ENCODE peak calls at places on chromosomes 11 and 22, in ten cellular contexts. N, P, L, S, Y, G, B, Q, X and F are unnamed samples. For H3K36me3 and H3K27me3, the result is how much of the 10 kb centered on the place peaks cover.

GRCh38 chr11:121086866-121087265 is 14.2 kb upstream of the TECTA start:
- DNase-seq in N (no peak), P (no peak), L (no peak), S (no peak), Y (no peak), G (no peak), B (no peak), Q (no peak), X (no peak), F (no peak)

GRCh38 chr22:17475318-17476212 is 87.7 kb upstream of the SLC25A18 start:
- DNase-seq in N (no peak), P (no peak), L (no peak), S (no peak), Y (no peak), G (no peak), B (no peak), Q (no peak), X (no peak), F (no peak)

GRCh38 chr11:57294225-57295131 is 30.3 kb downstream of the TNKS1BP1 start:
- DNase-seq in N (no peak), P (no peak), L (no peak), S (no peak), Y (no peak), G (no peak), B (no peak), Q (no peak), X (no peak), F (no peak)

GRCh38 chr11:130216221-130216550 is 56.6 kb downstream of the ST14 start:
- DNase-seq in N (no peak), P (no peak), L (no peak), S (peak), Y (no peak), G (no peak), B (peak), Q (no peak), X (no peak), F (no peak)

GRCh38 chr11:134181707-134182106 is 42.1 kb downstream of the NCAPD3 start:
- DNase-seq in N (no peak), P (no peak), L (no peak), S (no peak), Y (no peak), G (no peak), B (no peak), Q (no peak), X (no peak), F (no peak)

GRCh38 chr11:11865449-11865848 is 23.7 kb downstream of the USP47 start:
- DNase-seq in N (no peak), P (no peak), L (no peak), S (no peak), Y (no peak), G (no peak), B (no peak), Q (no peak), X (no peak), F (no peak)

GRCh38 chr11:29019960-29020683 is 911.9 kb downstream of the METTL15 start:
- DNase-seq in N (no peak), P (no peak), L (peak), S (no peak), Y (no peak), G (peak), B (no peak), Q (peak), X (no peak), F (no peak)

GRCh38 chr22:36110306-36110791 is 50.2 kb downstream of the APOL3 start:
- DNase-seq in N (no peak), P (no peak), L (no peak), S (no peak), Y (no peak), G (no peak), B (no peak), Q (no peak), X (no peak), F (no peak)

GRCh38 chr11:102560555-102561011 is 30.0 kb upstream of the MMP7 start:
- DNase-seq in N (peak), P (no peak), L (no peak), S (no peak), Y (no peak), G (peak), B (no peak), Q (peak), X (peak), F (peak)

GRCh38 chr22:33438273-33438672 is 380.1 kb upstream of the SYN3 start:
- DNase-seq in N (no peak), P (no peak), L (no peak), S (no peak), Y (no peak), G (peak), B (no peak), Q (no peak), X (no peak), F (peak)

GRCh38 chr11:73217131-73217809 is 811 bp upstream of the P2RY2 start:
- DNase-seq in N (no peak), P (no peak), L (no peak), S (peak), Y (no peak), G (no peak), B (no peak), Q (no peak), X (no peak), F (no peak)

GRCh38 chr11:87712802-87713202 is 462.4 kb downstream of the RAB38 start:
- DNase-seq in N (no peak), P (no peak), L (no peak), S (no peak), Y (no peak), G (no peak), B (no peak), Q (no peak), X (no peak), F (no peak)

GRCh38 chr11:100849009-100849913 is 162.2 kb downstream of the ARHGAP42 start:
- DNase-seq in N (no peak), P (no peak), L (no peak), S (no peak), Y (no peak), G (peak), B (no peak), Q (no peak), X (no peak), F (no peak)

GRCh38 chr11:18727499-18728236 is 1.7 kb upstream of the IGSF22 start:
- DNase-seq in N (no peak), P (no peak), L (peak), S (no peak), Y (no peak), G (peak), B (no peak), Q (peak), X (peak), F (peak)

GRCh38 chr11:60841797-60842687 is at the start of gene CCDC86:
- DNase-seq in N (peak), P (peak), L (peak), S (peak), Y (peak), G (peak), B (peak), Q (peak), X (peak), F (peak)

GRCh38 chr11:44658451-44658850 is 68.3 kb upstream of the TSPAN18 start:
- DNase-seq in N (no peak), P (peak), L (no peak), S (no peak), Y (no peak), G (peak), B (no peak), Q (no peak), X (peak), F (no peak)

GRCh38 chr11:56799691-56800090 is 51.2 kb upstream of the OR9G4 start:
- DNase-seq in N (no peak), P (no peak), L (no peak), S (no peak), Y (no peak), G (no peak), B (no peak), Q (no peak), X (no peak), F (no peak)

GRCh38 chr11:68052137-68052873 is 13.5 kb downstream of the TCIRG1 start:
- DNase-seq in N (no peak), P (no peak), L (no peak), S (peak), Y (no peak), G (no peak), B (no peak), Q (no peak), X (no peak), F (no peak)

GRCh38 chr11:71436861-71437260 is 11.3 kb downstream of the DHCR7 start:
- DNase-seq in N (no peak), P (no peak), L (no peak), S (no peak), Y (no peak), G (no peak), B (no peak), Q (no peak), X (no peak), F (no peak)

GRCh38 chr22:49258107-49259010 is 569.3 kb downstream of the BRD1 start:
- DNase-seq in N (no peak), P (no peak), L (no peak), S (no peak), Y (no peak), G (no peak), B (no peak), Q (no peak), X (no peak), F (no peak)

GRCh38 chr11:6855971-6856542 is 6.8 kb upstream of the OR10A2 start:
- DNase-seq in N (no peak), P (no peak), L (no peak), S (no peak), Y (no peak), G (peak), B (no peak), Q (no peak), X (no peak), F (no peak)

GRCh38 chr22:48356731-48357130 is 1470.9 kb downstream of the BRD1 start:
- DNase-seq in N (no peak), P (no peak), L (no peak), S (no peak), Y (no peak), G (no peak), B (no peak), Q (no peak), X (no peak), F (no peak)

GRCh38 chr11:44600261-44600660 is 34.8 kb downstream of the CD82 start:
- DNase-seq in N (no peak), P (no peak), L (no peak), S (no peak), Y (no peak), G (no peak), B (no peak), Q (no peak), X (no peak), F (no peak)

GRCh38 chr11:111347723-111348115 is 31.4 kb downstream of the POU2AF1 start:
- DNase-seq in N (no peak), P (peak), L (no peak), S (no peak), Y (no peak), G (no peak), B (peak), Q (peak), X (no peak), F (no peak)

GRCh38 chr11:76288166-76288978 is 82.1 kb upstream of the WNT11 start:
- DNase-seq in N (no peak), P (no peak), L (no peak), S (no peak), Y (no peak), G (no peak), B (no peak), Q (no peak), X (peak), F (no peak)

GRCh38 chr22:24486501-24486921 is 8.6 kb upstream of the UPB1 start:
- DNase-seq in N (no peak), P (no peak), L (no peak), S (no peak), Y (no peak), G (peak), B (no peak), Q (peak), X (no peak), F (peak)

GRCh38 chr11:1807628-1807995 is 27.2 kb upstream of the SYT8 start:
- DNase-seq in N (no peak), P (no peak), L (no peak), S (no peak), Y (no peak), G (no peak), B (no peak), Q (no peak), X (no peak), F (no peak)

GRCh38 chr11:57131080-57131790 is 50.5 kb upstream of the LRRC55 start:
- DNase-seq in N (no peak), P (no peak), L (no peak), S (no peak), Y (no peak), G (peak), B (peak), Q (peak), X (no peak), F (no peak)

GRCh38 chr11:116731097-116731761 is 41.6 kb downstream of the BUD13 start:
- DNase-seq in N (no peak), P (no peak), L (no peak), S (peak), Y (no peak), G (no peak), B (no peak), Q (no peak), X (no peak), F (no peak)

GRCh38 chr22:38947321-38948112 is 9.9 kb upstream of the APOBEC3A start:
- DNase-seq in N (no peak), P (no peak), L (no peak), S (no peak), Y (no peak), G (no peak), B (no peak), Q (no peak), X (no peak), F (no peak)

GRCh38 chr11:126312903-126313460 is 9.1 kb downstream of the DCPS start:
- DNase-seq in N (no peak), P (no peak), L (no peak), S (no peak), Y (no peak), G (no peak), B (no peak), Q (no peak), X (no peak), F (no peak)

GRCh38 chr11:130144129-130144528 is 15.5 kb upstream of the ST14 start:
- DNase-seq in N (no peak), P (no peak), L (no peak), S (no peak), Y (no peak), G (no peak), B (no peak), Q (no peak), X (no peak), F (no peak)

GRCh38 chr11:13772223-13773046 is 104.0 kb downstream of the FAR1 start:
- DNase-seq in N (peak), P (no peak), L (peak), S (no peak), Y (no peak), G (peak), B (no peak), Q (peak), X (peak), F (peak)

GRCh38 chr22:29780781-29781676 is 13.9 kb downstream of the UQCR10 start:
- DNase-seq in N (no peak), P (no peak), L (no peak), S (no peak), Y (no peak), G (peak), B (no peak), Q (no peak), X (no peak), F (peak)

GRCh38 chr11:128508785-128509518 is 78.4 kb downstream of the ETS1 start:
- DNase-seq in N (no peak), P (no peak), L (no peak), S (no peak), Y (no peak), G (peak), B (no peak), Q (no peak), X (peak), F (no peak)

GRCh38 chr11:76666830-76667229 is 3.7 kb downstream of the LRRC32 start:
- DNase-seq in N (no peak), P (no peak), L (no peak), S (peak), Y (no peak), G (no peak), B (no peak), Q (no peak), X (no peak), F (no peak)

GRCh38 chr11:84247931-84248330 is 961.8 kb upstream of the CCDC90B start:
- DNase-seq in N (no peak), P (no peak), L (no peak), S (no peak), Y (no peak), G (no peak), B (no peak), Q (no peak), X (no peak), F (no peak)

GRCh38 chr22:17589810-17590375 is 26.6 kb downstream of the SLC25A18 start:
- DNase-seq in N (no peak), P (no peak), L (no peak), S (peak), Y (no peak), G (no peak), B (no peak), Q (no peak), X (no peak), F (no peak)

GRCh38 chr22:46045459-46046298 is 68.7 kb upstream of the WNT7B start:
- DNase-seq in N (no peak), P (no peak), L (no peak), S (peak), Y (no peak), G (no peak), B (no peak), Q (no peak), X (no peak), F (no peak)

GRCh38 chr22:46043339-46043738 is 66.4 kb upstream of the WNT7B start:
- DNase-seq in N (no peak), P (no peak), L (no peak), S (peak), Y (no peak), G (no peak), B (no peak), Q (no peak), X (no peak), F (no peak)

GRCh38 chr22:46043816-46044717 is 67.1 kb upstream of the WNT7B start:
- DNase-seq in N (no peak), P (no peak), L (no peak), S (peak), Y (no peak), G (no peak), B (no peak), Q (no peak), X (peak), F (no peak)

GRCh38 chr22:46046299-46046685 is 69.3 kb upstream of the WNT7B start:
- DNase-seq in N (no peak), P (no peak), L (no peak), S (no peak), Y (no peak), G (no peak), B (no peak), Q (no peak), X (no peak), F (no peak)

GRCh38 chr22:46044718-46045458 is 67.9 kb upstream of the WNT7B start:
- DNase-seq in N (no peak), P (no peak), L (no peak), S (peak), Y (no peak), G (no peak), B (no peak), Q (no peak), X (no peak), F (no peak)
- H3K27ac ChIP-seq in N (no peak), P (peak), L (no peak), S (peak), Y (peak), G (no peak), B (peak), Q (no peak), X (peak), F (peak)

DNA sequence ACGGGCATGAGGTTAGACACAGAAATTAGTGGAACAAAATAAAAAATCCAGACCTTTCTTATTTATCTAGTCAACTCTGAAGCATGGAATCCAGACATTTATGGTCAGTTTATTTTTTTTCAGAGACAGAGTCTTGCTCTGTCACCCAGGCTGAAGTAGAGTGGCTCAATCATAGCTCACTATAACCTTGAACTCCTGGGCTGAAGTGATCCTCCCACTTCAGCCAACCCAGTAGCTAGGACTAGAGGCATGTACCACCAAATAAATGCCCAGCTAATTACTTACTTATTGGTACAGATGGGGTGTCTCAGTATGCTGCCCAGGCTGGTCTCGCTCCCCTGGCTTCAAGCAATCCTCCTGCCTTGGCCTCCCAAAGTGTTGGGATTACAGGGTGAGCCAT is 8.7 kb downstream of the NPAT start:
- DNase-seq in N (no peak), P (no peak), L (no peak), S (no peak), Y (no peak), G (no peak), B (no peak), Q (no peak), X (no peak), F (no peak)
- H3K36me3 ChIP-seq in N (under half), P (under half), L (under half), S (under half), Y (under half), G (under half), B (under half), Q (half or more), X (under half), F (under half)

GRCh38 chr22:50657925-50658324 is 14.7 kb upstream of the SHANK3 start:
- DNase-seq in N (no peak), P (peak), L (no peak), S (no peak), Y (no peak), G (no peak), B (no peak), Q (no peak), X (no peak), F (no peak)
- H3K27me3 ChIP-seq in N (under half), P (under half), L (under half), S (under half), Y (half or more), G (under half), B (half or more), Q (under half), X (under half), F (under half)

DNA sequence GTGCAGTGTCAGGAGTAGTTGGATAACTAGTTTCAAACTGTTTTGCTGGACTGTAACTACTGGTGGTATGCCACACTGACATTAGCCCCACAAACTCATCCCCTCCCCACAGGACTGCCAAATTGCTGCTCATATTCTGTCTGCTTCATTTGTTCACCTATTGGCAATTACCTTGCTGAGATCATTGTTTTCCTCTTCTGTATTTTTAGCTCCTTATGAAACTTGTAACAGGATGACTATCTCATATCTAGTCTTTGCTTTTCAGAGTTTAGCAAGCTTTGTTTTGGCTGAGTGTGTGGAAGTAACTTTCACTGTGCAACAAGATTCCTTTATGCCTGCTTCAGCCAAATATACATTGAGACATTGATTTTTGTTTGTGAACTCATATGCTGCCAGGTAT is 108.6 kb upstream of the SESN3 start:
- DNase-seq in N (no peak), P (no peak), L (no peak), S (no peak), Y (no peak), G (no peak), B (peak), Q (no peak), X (no peak), F (no peak)
- H3K27ac ChIP-seq in N (no peak), P (peak), L (no peak), S (peak), Y (peak), G (no peak), B (peak), Q (no peak), X (no peak), F (no peak)

DNA sequence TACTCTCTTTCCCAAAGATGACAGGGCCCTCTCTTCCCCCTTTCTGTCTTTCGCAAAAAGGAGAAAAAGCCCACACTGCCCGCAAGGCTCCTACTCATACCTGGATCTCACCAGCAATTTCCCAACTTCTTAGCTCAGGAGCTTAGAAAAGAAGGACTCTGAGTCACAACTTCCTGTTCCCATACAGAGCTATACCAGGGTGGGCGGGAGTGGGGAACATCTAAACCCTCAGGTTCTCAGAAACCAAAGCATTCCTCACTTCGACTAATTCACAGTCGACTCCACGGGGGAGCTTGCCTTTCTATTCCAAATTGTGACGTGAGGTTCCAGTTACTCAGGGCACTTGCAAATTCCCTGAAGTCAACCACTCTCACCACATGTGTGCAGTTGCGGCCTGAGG is 61.9 kb downstream of the MTNR1B start:
- DNase-seq in N (no peak), P (no peak), L (no peak), S (no peak), Y (no peak), G (peak), B (no peak), Q (no peak), X (no peak), F (no peak)
- H3K36me3 ChIP-seq in N (under half), P (under half), L (under half), S (under half), Y (under half), G (under half), B (under half), Q (under half), X (under half), F (under half)